ENCODE peak calls at places on chromosomes 1 and 21, in five cellular contexts. One of them, this sample, is unnamed.

GRCh38 chr1:29256979-29257804 is 20.9 kb downstream of the PTPRU start:
- DNase-seq in WTC11: peak; percentile 24
- DNase-seq in ascending aorta: no peak
- DNase-seq in GM12865: no peak
- DNase-seq in heart left ventricle: no peak
- DNase-seq in this sample: no peak

GRCh38 chr1:34073028-34073730 is 91.9 kb downstream of the CSMD2 start:
- DNase-seq in heart left ventricle: no peak
- DNase-seq in ascending aorta: no peak
- DNase-seq in WTC11: no peak
- DNase-seq in GM12865: no peak
- DNase-seq in this sample: no peak

GRCh38 chr1:226682841-226683800 is 56.0 kb downstream of the ITPKB start:
- DNase-seq in GM12865: no peak
- DNase-seq in heart left ventricle: no peak
- DNase-seq in WTC11: no peak
- DNase-seq in ascending aorta: no peak
- DNase-seq in this sample: no peak

GRCh38 chr1:227774721-227775665 is 39.8 kb downstream of the SNAP47 start:
- DNase-seq in GM12865: no peak
- DNase-seq in WTC11: no peak
- DNase-seq in ascending aorta: no peak
- DNase-seq in heart left ventricle: no peak
- DNase-seq in this sample: no peak

GRCh38 chr21:45033791-45034555 is 40.4 kb upstream of the ADARB1 start:
- DNase-seq in heart left ventricle: no peak
- DNase-seq in WTC11: no peak
- DNase-seq in ascending aorta: peak; percentile 82
- DNase-seq in GM12865: no peak
- DNase-seq in this sample: no peak

GRCh38 chr1:59947047-59947938 is 20.7 kb upstream of the CYP2J2 start:
- DNase-seq in WTC11: peak; percentile 58
- DNase-seq in heart left ventricle: peak; percentile 44
- DNase-seq in GM12865: peak; percentile 70
- DNase-seq in ascending aorta: peak; percentile 69
- DNase-seq in this sample: peak; percentile 54

GRCh38 chr1:15410223-15410883 is 665 bp downstream of the EFHD2 start:
- DNase-seq in heart left ventricle: no peak
- DNase-seq in WTC11: no peak
- DNase-seq in ascending aorta: no peak
- DNase-seq in GM12865: peak; percentile 24
- DNase-seq in this sample: no peak

GRCh38 chr21:39137248-39138186 is 45.7 kb downstream of the PSMG1 start:
- DNase-seq in heart left ventricle: no peak
- DNase-seq in GM12865: no peak
- DNase-seq in WTC11: peak; percentile 54
- DNase-seq in ascending aorta: no peak
- DNase-seq in this sample: no peak

GRCh38 chr1:77889671-77890070 is 1.2 kb downstream of the NEXN start:
- DNase-seq in GM12865: no peak
- DNase-seq in heart left ventricle: no peak
- DNase-seq in WTC11: no peak
- DNase-seq in ascending aorta: no peak
- DNase-seq in this sample: no peak

GRCh38 chr1:55860816-55861519 is 645.8 kb upstream of the USP24 start:
- DNase-seq in ascending aorta: no peak
- DNase-seq in heart left ventricle: no peak
- DNase-seq in GM12865: peak; percentile 9
- DNase-seq in WTC11: peak; percentile 25
- DNase-seq in this sample: no peak
- TF ChIP-seq CTCF in ascending aorta: no peak
- TF ChIP-seq CTCF in heart left ventricle: no peak
- TF ChIP-seq CTCF in GM12865: no peak
- TF ChIP-seq CTCF in WTC11: no peak
- TF ChIP-seq CTCF in this sample: no peak

GRCh38 chr1:213051127-213051880 is at the start of gene RPS6KC1:
- DNase-seq in heart left ventricle: peak; percentile 89
- DNase-seq in ascending aorta: peak; percentile 88
- DNase-seq in WTC11: peak; percentile 83
- DNase-seq in GM12865: peak; percentile 88
- DNase-seq in this sample: peak; percentile 90
- TF ChIP-seq CTCF in heart left ventricle: no peak
- TF ChIP-seq CTCF in ascending aorta: no peak
- TF ChIP-seq CTCF in WTC11: no peak
- TF ChIP-seq CTCF in GM12865: peak; percentile 1
- TF ChIP-seq CTCF in this sample: no peak

DNA sequence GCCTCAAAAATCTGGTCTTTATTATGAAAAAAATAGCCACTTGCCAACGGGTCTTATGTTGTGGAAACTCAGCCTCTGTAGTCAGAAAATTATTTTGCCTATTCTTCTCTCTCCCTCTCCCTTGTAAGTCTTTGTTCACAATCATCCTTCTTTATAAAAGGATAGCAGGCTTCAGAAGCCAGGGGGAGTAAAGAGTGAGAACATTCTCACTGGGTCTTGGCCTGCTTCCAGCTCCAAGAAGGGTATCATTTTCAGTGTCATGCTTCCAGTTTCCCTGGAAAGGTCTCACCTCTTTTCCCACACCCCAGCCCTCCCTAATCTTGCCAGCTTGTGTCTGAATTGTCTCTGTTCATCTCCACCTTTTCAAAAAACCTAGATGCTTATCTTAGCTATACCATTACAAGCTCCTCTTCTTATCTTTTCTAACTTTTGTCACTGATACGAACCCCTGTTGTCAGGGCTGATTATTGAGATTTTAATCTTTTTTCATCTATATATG is 346.2 kb upstream of the LRRC7 start:
- DNase-seq in ascending aorta: no peak
- DNase-seq in GM12865: no peak
- DNase-seq in WTC11: no peak
- DNase-seq in heart left ventricle: no peak
- DNase-seq in this sample: no peak
- TF ChIP-seq CTCF in ascending aorta: no peak
- TF ChIP-seq CTCF in GM12865: no peak
- TF ChIP-seq CTCF in WTC11: no peak
- TF ChIP-seq CTCF in heart left ventricle: no peak
- TF ChIP-seq CTCF in this sample: no peak

DNA sequence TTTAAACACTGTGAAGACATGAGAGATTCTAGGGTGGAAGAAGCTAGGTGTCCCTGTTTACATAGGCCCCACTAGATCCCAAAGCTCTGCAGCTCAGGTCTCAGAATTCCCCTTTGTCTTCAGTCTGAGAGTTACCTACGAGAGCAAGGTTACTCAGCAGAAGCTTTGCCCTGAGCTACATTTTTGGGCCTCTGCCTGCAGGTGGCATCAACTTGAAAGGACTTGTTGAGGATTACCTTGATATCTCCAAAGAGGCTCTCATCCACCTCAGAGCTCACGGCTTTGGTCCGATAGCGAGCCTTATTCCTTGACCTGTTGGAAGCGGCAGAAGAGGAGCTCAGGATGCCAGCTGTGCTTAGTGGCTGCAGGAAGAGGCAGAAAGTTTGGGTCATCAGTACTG is 7.0 kb downstream of the CFAP45 start:
- DNase-seq in heart left ventricle: no peak
- DNase-seq in GM12865: no peak
- DNase-seq in WTC11: no peak
- DNase-seq in ascending aorta: no peak
- DNase-seq in this sample: no peak
- TF ChIP-seq CTCF in heart left ventricle: no peak
- TF ChIP-seq CTCF in GM12865: peak; percentile 6
- TF ChIP-seq CTCF in WTC11: no peak
- TF ChIP-seq CTCF in ascending aorta: no peak
- TF ChIP-seq CTCF in this sample: peak; percentile 15

DNA sequence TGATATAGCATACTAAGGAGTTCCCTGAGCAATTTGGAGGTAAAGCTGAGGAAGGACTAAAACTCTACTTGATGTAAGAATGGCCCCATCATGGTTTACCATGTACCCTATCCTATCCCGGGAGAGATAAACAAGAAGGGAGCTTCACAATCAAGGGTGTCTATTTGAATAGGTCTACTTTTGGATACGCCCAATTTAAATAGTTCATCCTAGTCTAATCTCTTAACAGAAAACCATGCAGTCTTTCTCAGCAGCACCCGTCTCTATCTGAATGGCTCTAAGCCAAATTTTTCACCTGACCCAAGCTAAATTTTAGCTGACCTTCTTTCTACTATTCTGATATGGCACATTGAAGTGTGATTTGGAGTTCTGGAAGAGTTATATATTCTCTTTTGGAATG is 122.0 kb downstream of the TNNI3K start:
- DNase-seq in heart left ventricle: no peak
- DNase-seq in WTC11: no peak
- DNase-seq in GM12865: no peak
- DNase-seq in ascending aorta: no peak
- DNase-seq in this sample: no peak
- TF ChIP-seq CTCF in heart left ventricle: no peak
- TF ChIP-seq CTCF in WTC11: no peak
- TF ChIP-seq CTCF in GM12865: no peak
- TF ChIP-seq CTCF in ascending aorta: no peak
- TF ChIP-seq CTCF in this sample: no peak

DNA sequence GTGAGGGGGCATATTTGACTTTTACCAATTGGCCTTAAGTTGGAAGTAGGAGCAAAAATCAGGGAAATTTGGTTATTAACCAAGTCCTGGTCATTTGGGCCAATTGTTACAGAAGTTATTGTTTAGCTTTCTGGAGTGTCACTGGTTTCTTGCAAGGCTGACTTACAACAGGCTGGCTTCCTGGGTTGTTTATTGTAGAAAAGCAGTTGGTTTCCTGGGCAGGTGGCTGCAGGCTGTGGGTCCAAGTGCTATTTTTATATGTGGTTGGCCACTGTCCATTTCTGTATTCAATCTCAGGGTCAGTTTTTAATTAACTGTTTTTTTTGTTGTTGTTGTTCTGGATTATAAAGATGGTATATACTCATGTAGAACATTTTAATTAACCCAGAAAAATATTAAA is 174.1 kb downstream of the KCNJ6 start:
- DNase-seq in GM12865: peak; percentile 29
- DNase-seq in ascending aorta: no peak
- DNase-seq in WTC11: no peak
- DNase-seq in heart left ventricle: no peak
- DNase-seq in this sample: no peak
- TF ChIP-seq CTCF in GM12865: no peak
- TF ChIP-seq CTCF in ascending aorta: no peak
- TF ChIP-seq CTCF in WTC11: no peak
- TF ChIP-seq CTCF in heart left ventricle: no peak
- TF ChIP-seq CTCF in this sample: no peak

GRCh38 chr1:44170281-44170823 is 28.9 kb upstream of the KLF18 start:
- DNase-seq in GM12865: no peak
- DNase-seq in WTC11: no peak
- DNase-seq in ascending aorta: no peak
- DNase-seq in heart left ventricle: no peak
- DNase-seq in this sample: no peak
- TF ChIP-seq CTCF in GM12865: no peak
- TF ChIP-seq CTCF in WTC11: no peak
- TF ChIP-seq CTCF in ascending aorta: no peak
- TF ChIP-seq CTCF in heart left ventricle: no peak
- TF ChIP-seq CTCF in this sample: no peak